ENCODE peak calls at places on chromosomes 11 and 22, in nine cellular contexts. U is MM.1S; F is A549; V is mucosa of descending colon; Y is CD8-positive, alpha-beta T cell; G is fibroblast of mammary gland; C is mammary epithelial cell; H is tibial artery; I is stomach. S is an unnamed sample.

GRCh38 chr11:12154871-12155668 is 44.7 kb downstream of the MICAL2 start:
- DNase-seq in V (no peak), C (no peak), Y (no peak), U (no peak), H (no peak), F (no peak), G (no peak), I (no peak), S (no peak)

GRCh38 chr11:28887681-28888080 is 779.5 kb downstream of the METTL15 start:
- DNase-seq in F (no peak), V (no peak), C (no peak), G (no peak), U (no peak), Y (no peak), I (no peak), H (no peak), S (no peak)

GRCh38 chr11:129747161-129747560 is 68.5 kb upstream of the TMEM45B start:
- DNase-seq in U (no peak), F (no peak), C (no peak), G (no peak), V (no peak), H (no peak), I (no peak), Y (no peak), S (no peak)

GRCh38 chr11:124887667-124888013 is 10.0 kb downstream of the ROBO4 start:
- DNase-seq in I (no peak), F (no peak), G (no peak), C (no peak), U (no peak), H (no peak), Y (no peak), V (no peak), S (no peak)

GRCh38 chr11:78149646-78150045 is 10.2 kb upstream of the ALG8 start:
- DNase-seq in H (peak), G (peak), I (no peak), F (peak), V (no peak), U (no peak), C (peak), Y (no peak), S (no peak)

GRCh38 chr11:122150484-122151124 is 34.6 kb upstream of the BLID start:
- DNase-seq in V (no peak), G (no peak), Y (no peak), C (no peak), U (no peak), F (peak), H (no peak), I (no peak), S (no peak)

GRCh38 chr11:2113776-2114175 is 25.4 kb downstream of the IGF2 start:
- DNase-seq in C (no peak), U (no peak), H (no peak), G (no peak), I (no peak), F (no peak), Y (no peak), V (no peak), S (no peak)

GRCh38 chr11:47523491-47524199 is 29.3 kb downstream of the CELF1 start:
- DNase-seq in G (peak), Y (no peak), C (peak), F (peak), I (no peak), V (no peak), U (peak), H (peak), S (peak)

GRCh38 chr11:69666752-69667536 is 8.2 kb downstream of the LTO1 start:
- DNase-seq in H (no peak), U (no peak), V (peak), G (no peak), F (no peak), Y (no peak), I (no peak), C (no peak), S (no peak)

GRCh38 chr22:17368727-17369552 is at the start of gene CECR2:
- DNase-seq in C (no peak), Y (no peak), U (peak), F (peak), H (no peak), I (no peak), V (peak), G (no peak), S (no peak)

GRCh38 chr22:17366329-17366728 is 2.9 kb upstream of the CECR2 start:
- DNase-seq in G (no peak), F (no peak), V (no peak), U (no peak), I (no peak), H (no peak), C (no peak), Y (no peak), S (no peak)

GRCh38 chr22:17369553-17370035 is 334 bp downstream of the CECR2 start:
- DNase-seq in G (no peak), I (no peak), C (no peak), F (no peak), U (peak), V (peak), Y (no peak), H (no peak), S (peak)

GRCh38 chr22:17368144-17368726 is 1.0 kb upstream of the CECR2 start:
- DNase-seq in Y (no peak), H (no peak), V (no peak), C (no peak), F (no peak), I (no peak), U (no peak), G (no peak), S (no peak)

DNA sequence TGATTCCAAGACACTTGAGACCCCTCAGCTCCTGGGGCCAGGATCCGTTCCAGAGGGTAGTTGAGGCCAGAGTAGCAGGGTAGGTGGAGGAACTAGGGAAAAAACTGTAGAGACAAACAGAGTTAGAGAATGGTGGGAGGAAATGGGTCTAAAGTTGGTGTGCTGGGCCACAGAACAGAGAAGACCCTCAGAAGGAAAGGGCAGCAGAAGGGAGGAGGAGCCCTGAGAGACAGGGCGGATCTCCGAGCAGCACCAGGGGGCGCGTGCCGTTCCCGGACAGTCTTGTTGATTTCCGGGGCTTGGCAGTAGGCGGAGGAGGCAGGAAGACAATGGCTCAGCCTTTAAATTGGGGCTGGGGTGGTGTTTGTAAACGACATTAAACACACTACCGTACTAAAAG is 2.4 kb upstream of the CECR2 start:
- DNase-seq in U (no peak), F (peak), C (no peak), Y (no peak), I (no peak), G (no peak), H (no peak), V (peak), S (peak)
- TF ChIP-seq CTCF in U (peak), F (no peak), C (no peak), Y (no peak), I (no peak), G (peak), H (no peak), V (no peak), S (peak)

GRCh38 chr11:64101461-64101860 is 64.5 kb downstream of the MACROD1 start:
- DNase-seq in C (no peak), U (no peak), V (no peak), G (peak), H (no peak), F (no peak), I (no peak), Y (no peak), S (no peak)

GRCh38 chr11:64100782-64101358 is 65.0 kb downstream of the MACROD1 start:
- DNase-seq in H (no peak), U (no peak), I (no peak), Y (no peak), F (no peak), G (no peak), C (no peak), V (no peak), S (no peak)

GRCh38 chr11:64103377-64103985 is 62.4 kb downstream of the MACROD1 start:
- DNase-seq in V (no peak), F (no peak), H (no peak), I (no peak), Y (no peak), G (no peak), C (no peak), U (no peak), S (no peak)

GRCh38 chr11:64100345-64100744 is 64.6 kb downstream of the FLRT1 start:
- DNase-seq in Y (no peak), I (no peak), V (no peak), C (no peak), U (no peak), F (no peak), H (no peak), G (no peak), S (peak)

GRCh38 chr11:64102005-64102738 is 63.7 kb downstream of the MACROD1 start:
- DNase-seq in H (no peak), C (no peak), Y (no peak), V (no peak), F (no peak), U (no peak), G (peak), I (no peak), S (no peak)
- H3K4me3 ChIP-seq in H (no peak), C (no peak), Y (no peak), V (no peak), F (no peak), U (no peak), G (no peak), I (no peak), S (no peak)

DNA sequence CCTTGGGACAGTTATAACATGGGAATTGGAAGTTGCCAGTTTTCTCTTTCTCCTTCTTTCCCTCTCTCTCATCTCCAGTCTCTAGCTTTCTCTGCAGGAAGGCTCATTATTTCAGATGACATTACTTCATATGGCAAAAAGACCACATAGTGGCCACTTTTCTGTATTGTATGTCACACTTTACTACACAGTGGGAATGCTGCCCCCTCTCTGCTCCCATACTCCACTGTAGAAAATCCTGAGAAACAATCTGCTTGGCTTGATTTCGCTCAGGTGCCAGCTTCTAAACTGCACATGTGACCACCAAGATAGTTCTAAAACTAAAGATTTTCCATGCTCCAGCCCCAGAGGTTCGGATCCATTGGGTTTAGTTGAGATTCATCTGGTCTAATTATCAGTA is 860.7 kb upstream of the CCDC90B start:
- DNase-seq in F (no peak), C (no peak), V (no peak), Y (no peak), H (no peak), I (no peak), U (no peak), G (no peak), S (no peak)
- TF ChIP-seq CTCF in F (no peak), C (no peak), V (no peak), Y (no peak), H (no peak), I (no peak), U (no peak), G (no peak), S (no peak)

GRCh38 chr11:118618991-118619375 is 11.6 kb downstream of the PHLDB1 start:
- DNase-seq in U (no peak), G (peak), Y (no peak), F (no peak), I (no peak), C (peak), V (no peak), H (peak), S (no peak)
- H3K4me3 ChIP-seq in U (no peak), G (peak), Y (no peak), F (no peak), I (no peak), C (no peak), V (no peak), H (peak), S (no peak)

GRCh38 chr22:26890870-26891269 is 233.5 kb downstream of the MIAT start:
- DNase-seq in F (peak), C (no peak), H (no peak), Y (no peak), G (no peak), V (no peak), U (no peak), I (no peak), S (no peak)
- TF ChIP-seq CTCF in F (peak), C (no peak), H (no peak), Y (no peak), G (no peak), V (no peak), U (no peak), I (no peak), S (no peak)

DNA sequence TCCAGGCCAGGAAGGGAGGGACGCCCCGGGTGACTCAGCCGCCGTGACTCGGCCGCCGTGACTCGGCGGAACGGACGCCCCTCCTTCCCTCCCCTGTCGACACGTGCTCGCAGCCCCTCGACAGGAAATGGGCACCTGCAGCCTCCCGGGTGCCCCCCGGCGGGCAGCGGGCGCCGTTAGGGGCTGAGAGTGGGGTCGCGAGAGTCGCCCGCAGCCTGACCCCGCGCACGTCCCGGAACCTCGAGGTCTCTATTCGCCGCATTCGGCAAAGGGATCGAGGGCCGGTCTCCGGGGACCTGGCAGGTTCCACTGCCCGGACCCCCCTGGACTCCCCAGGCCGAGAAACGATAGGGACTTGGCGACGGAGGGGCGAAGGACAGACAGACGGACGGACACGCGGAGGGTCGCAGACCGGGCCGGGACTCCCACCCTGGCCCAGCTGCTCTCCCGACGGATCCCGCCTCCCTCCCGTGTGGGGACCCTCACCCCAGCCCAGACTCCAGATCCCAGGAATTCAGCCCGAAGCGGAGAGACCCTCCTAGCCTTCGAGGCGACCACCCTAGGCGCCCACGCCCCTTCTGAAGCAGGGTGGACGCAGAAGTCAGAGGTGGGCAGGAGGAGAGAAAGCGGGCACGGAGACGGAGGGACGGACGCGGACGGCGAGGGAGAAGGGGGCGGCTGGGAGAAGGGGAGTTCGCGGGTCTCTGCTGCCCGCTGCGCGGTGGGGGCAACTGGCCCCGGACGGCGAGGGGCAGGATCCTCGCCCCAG is 648 bp downstream of the FOSL1 start:
- DNase-seq in C (no peak), V (peak), Y (no peak), G (peak), H (peak), I (peak), U (no peak), F (peak), S (peak)
- H3K4me3 ChIP-seq in C (peak), V (no peak), Y (peak), G (peak), H (peak), I (peak), U (peak), F (peak), S (peak)

DNA sequence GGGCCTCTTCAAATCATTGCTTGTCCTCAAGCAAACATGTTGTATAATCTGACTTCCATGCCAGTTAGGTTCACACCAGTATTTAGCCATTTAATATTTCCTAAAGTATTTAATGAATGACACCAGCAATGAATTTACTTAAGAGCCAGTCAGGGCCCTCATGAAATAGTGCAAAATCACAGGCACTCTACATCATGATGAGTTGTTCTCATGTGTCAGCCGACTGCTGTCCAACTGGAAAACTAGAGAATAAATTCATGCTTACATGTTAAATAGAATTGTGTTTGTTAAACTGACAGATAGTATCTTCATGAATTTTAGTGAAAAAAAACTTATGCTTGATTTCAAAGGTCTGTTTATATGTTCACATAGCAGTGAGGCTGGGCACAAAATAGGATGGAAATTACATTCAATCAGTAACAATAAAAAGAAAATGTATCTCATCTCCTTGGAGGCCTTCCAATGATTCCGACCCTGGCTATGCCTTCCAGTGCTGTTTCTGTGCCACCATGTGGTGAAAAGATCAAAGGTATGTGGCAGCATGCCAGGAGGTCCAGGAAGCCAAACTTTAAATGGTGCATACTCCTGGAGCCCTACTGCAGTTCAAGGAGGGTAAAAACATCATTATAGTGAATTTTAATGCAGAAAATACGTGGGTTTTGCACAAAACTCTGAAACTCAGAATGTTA is 45.2 kb downstream of the CTSC start:
- DNase-seq in Y (no peak), F (peak), G (peak), U (no peak), V (peak), H (no peak), C (peak), I (peak), S (no peak)
- TF ChIP-seq CTCF in Y (no peak), F (no peak), G (no peak), U (no peak), V (no peak), H (no peak), C (peak), I (no peak), S (no peak)

GRCh38 chr22:24594569-24595120 is 1.8 kb upstream of the LRRC75B start:
- DNase-seq in F (no peak), C (no peak), I (peak), G (no peak), H (no peak), V (no peak), U (no peak), Y (no peak), S (no peak)

GRCh38 chr22:24592144-24592845 is 578 bp downstream of the LRRC75B start:
- DNase-seq in U (no peak), C (no peak), G (peak), H (peak), F (peak), V (peak), I (no peak), Y (no peak), S (peak)

GRCh38 chr22:24593810-24594568 is 1.1 kb upstream of the LRRC75B start:
- DNase-seq in V (peak), U (no peak), F (no peak), H (no peak), G (no peak), I (no peak), C (no peak), Y (no peak), S (no peak)

GRCh38 chr22:24591286-24591830 is 1.5 kb downstream of the LRRC75B start:
- DNase-seq in U (no peak), F (no peak), G (no peak), H (no peak), V (no peak), Y (no peak), I (no peak), C (no peak), S (no peak)

GRCh38 chr22:24592846-24593809 is at the start of gene LRRC75B:
- DNase-seq in I (peak), G (peak), Y (no peak), V (peak), H (peak), F (peak), U (peak), C (peak), S (peak)
- H3K4me3 ChIP-seq in I (peak), G (peak), Y (peak), V (peak), H (peak), F (peak), U (peak), C (peak), S (peak)

S was measured in GM12865.